ENCODE peak calls at places on chromosomes 16 and 17, in six cellular contexts. U is H9, D is IMR-90, V is mesendoderm, A is H1, X is neuronal stem cell. P is an unnamed sample.

GRCh38 chr17:5718751-5719150 is 134.4 kb upstream of the NLRP1 start:
- DNase-seq in V (no peak), D (no peak), X (peak), A (no peak), U (no peak), P (no peak)

GRCh38 chr17:59890720-59891119 is 2.0 kb downstream of the TUBD1 start:
- DNase-seq in X (no peak), D (peak), A (no peak), V (no peak), U (no peak), P (peak)

GRCh38 chr16:30662449-30662848 is 4.2 kb downstream of the FBRS start:
- DNase-seq in D (no peak), A (no peak), V (no peak), U (no peak), X (no peak), P (no peak)

GRCh38 chr17:45305532-45306087 is 11.2 kb downstream of the MAP3K14 start:
- DNase-seq in A (no peak), D (peak), V (no peak), X (no peak), U (no peak), P (peak)

GRCh38 chr16:49078571-49078970 is 203.1 kb downstream of the CBLN1 start:
- DNase-seq in V (no peak), U (no peak), A (no peak), X (no peak), D (no peak), P (no peak)

GRCh38 chr16:58451263-58451662 is 48.7 kb upstream of the NDRG4 start:
- DNase-seq in A (no peak), U (no peak), D (no peak), X (no peak), V (no peak), P (no peak)

GRCh38 chr16:27826081-27826892 is 237.2 kb downstream of the GSG1L start:
- DNase-seq in D (no peak), U (no peak), V (no peak), A (no peak), X (no peak), P (no peak)

GRCh38 chr17:48760411-48760810 is 31.9 kb upstream of the HOXB13 start:
- DNase-seq in X (no peak), U (no peak), V (no peak), D (no peak), A (no peak), P (no peak)

GRCh38 chr17:30363715-30364202 is 15.0 kb upstream of the CPD start:
- DNase-seq in X (no peak), V (no peak), U (no peak), D (peak), A (no peak), P (peak)

GRCh38 chr17:29567362-29568330 is 809 bp upstream of the ABHD15 start:
- DNase-seq in A (no peak), V (peak), X (peak), D (peak), U (peak), P (peak)

GRCh38 chr16:50351116-50351515 is 17.7 kb downstream of the BRD7 start:
- DNase-seq in D (peak), A (no peak), X (no peak), V (no peak), U (no peak), P (no peak)

GRCh38 chr17:66322764-66323163 is 20.4 kb downstream of the PRKCA start:
- DNase-seq in X (no peak), V (no peak), D (no peak), A (no peak), U (no peak), P (no peak)
- H2BK15ac ChIP-seq in X (no peak), V (no peak), D (no peak), A (no peak), U (no peak), P (no peak)

DNA sequence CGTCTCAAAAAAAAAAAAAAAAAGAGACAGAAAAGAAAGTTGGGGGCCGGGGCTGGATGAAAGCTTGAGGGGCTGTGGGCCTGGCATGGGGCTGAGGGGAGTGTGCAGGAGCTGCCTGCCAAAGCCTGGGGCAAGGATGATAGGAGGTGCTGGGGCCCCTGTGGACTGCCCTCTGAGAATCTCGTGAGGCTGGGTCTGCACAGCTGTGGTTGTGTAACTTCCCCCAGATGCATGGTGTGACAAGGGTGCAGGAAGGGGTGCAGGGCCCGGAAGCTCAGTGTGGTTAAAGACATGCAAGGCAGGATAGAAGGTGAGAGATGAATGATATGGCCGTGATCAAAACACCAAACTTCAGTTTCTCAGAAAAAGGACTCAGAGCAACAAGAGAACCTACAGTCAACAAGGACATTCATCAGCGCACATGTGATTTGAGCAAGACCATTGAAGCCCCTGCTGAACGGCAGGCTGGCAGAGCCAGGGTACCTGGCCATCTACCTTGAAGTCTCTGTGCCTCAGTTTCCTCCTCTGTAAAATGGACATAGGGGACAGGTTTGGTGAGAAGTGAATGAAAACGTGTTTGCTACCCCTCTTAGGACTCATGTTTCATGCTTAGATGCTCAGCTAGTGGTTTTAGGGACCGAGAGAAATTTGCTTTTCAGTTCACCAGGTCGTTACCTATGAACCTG is 9.6 kb downstream of the IL32 start:
- DNase-seq in D (no peak), A (no peak), X (no peak), V (no peak), U (no peak), P (no peak)
- H2BK15ac ChIP-seq in D (no peak), A (no peak), X (no peak), V (no peak), U (no peak), P (no peak)

GRCh38 chr17:36524428-36524876 is 10.2 kb downstream of the MYO19 start:
- DNase-seq in V (no peak), D (peak), U (no peak), X (no peak), A (no peak), P (no peak)
- H2BK15ac ChIP-seq in V (no peak), D (no peak), U (no peak), X (no peak), A (no peak), P (no peak)

GRCh38 chr17:67111808-67112207 is 67.5 kb downstream of the CACNG1 start:
- DNase-seq in D (no peak), A (no peak), U (no peak), X (no peak), V (no peak), P (no peak)

GRCh38 chr17:67111327-67111726 is 67.0 kb downstream of the CACNG1 start:
- DNase-seq in X (no peak), A (no peak), V (peak), D (no peak), U (no peak), P (no peak)

GRCh38 chr17:67113481-67113880 is 69.1 kb downstream of the CACNG1 start:
- DNase-seq in V (no peak), A (no peak), X (no peak), D (no peak), U (no peak), P (no peak)

GRCh38 chr17:67119102-67119501 is 74.7 kb downstream of the CACNG1 start:
- DNase-seq in V (no peak), D (no peak), X (no peak), A (no peak), U (no peak), P (no peak)

DNA sequence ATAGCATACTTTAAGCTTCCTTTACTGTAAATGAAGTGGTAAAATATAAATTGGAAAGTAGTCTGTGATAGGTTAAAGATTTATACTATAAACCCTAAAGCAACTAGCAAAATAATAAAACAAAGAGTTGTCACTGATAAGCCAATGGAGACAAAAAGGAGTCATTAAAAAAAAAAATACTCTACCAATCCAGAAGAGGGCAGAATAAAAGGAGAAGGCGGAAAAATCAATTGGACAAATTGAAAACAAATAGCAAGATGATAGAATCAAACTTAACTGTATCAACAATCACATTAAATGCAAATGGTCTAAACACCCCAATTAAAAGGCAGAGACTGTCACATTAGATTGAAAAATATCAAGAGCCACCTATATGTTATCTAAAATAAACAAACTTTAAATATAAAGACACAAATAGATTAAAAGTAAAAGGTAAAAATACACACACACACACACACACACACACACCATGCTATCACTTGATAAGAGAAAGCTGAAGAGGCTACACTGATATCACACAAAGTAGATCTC is 71.8 kb downstream of the CACNG1 start:
- DNase-seq in U (no peak), D (no peak), A (no peak), X (no peak), V (no peak), P (no peak)
- H2BK15ac ChIP-seq in U (no peak), D (no peak), A (no peak), X (no peak), V (no peak), P (no peak)

GRCh38 chr16:1407749-1408148 is 6.8 kb downstream of the UNKL start:
- DNase-seq in V (no peak), D (peak), U (no peak), A (no peak), X (no peak), P (no peak)
- H2BK15ac ChIP-seq in V (no peak), D (no peak), U (no peak), A (no peak), X (peak), P (no peak)

GRCh38 chr17:58314706-58315015 is 13.9 kb downstream of the TSPOAP1 start:
- DNase-seq in U (no peak), X (no peak), V (no peak), A (no peak), D (no peak), P (no peak)
- H2BK15ac ChIP-seq in U (no peak), X (no peak), V (no peak), A (no peak), D (no peak), P (no peak)

GRCh38 chr17:68096111-68096510 is 60.6 kb downstream of the KPNA2 start:
- DNase-seq in D (no peak), U (no peak), X (no peak), V (no peak), A (no peak), P (no peak)
- H2BK15ac ChIP-seq in D (no peak), U (no peak), X (no peak), V (no peak), A (no peak), P (no peak)

DNA sequence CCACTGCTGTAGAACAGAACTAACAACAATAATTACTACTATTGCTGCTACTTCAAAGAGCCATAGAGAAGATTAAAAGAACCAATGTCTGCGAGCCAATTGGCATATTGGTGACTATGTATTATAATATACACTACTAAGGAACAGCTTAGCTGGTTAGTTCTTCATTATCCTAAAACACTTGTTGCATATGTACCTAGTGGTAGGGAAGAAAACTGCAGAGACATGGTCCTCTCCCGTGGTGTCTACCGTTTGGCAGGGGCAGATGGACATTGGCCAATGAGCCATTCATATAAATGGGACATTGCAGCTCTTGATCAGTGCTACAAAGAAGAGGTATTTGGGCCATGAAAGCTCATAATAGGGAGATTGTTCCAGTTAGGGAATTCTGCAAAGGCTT is 46.4 kb upstream of the CLEC3A start:
- DNase-seq in D (no peak), V (no peak), U (no peak), X (no peak), A (no peak), P (no peak)
- H2BK15ac ChIP-seq in D (no peak), V (no peak), U (no peak), X (no peak), A (no peak), P (no peak)

DNA sequence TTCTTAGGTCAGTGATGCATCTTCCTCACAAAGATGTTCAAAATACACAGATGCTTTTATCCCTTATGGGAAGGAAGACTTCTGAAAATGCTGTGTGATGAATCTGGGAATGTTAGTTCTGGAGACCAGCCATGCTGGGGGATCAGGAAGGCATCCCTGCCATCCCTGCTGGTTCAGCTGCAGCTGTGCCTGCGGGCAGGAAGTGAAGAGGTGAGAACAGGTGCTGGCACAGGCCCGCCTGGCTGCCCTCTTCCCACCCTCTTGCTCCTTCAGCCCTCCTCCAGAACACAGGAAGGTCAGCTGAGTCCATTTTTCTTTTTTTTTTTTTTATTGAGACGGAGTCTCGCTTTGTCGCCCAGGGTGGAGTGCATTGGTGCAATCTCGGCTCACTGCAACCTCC is 15.2 kb downstream of the RAB11FIP3 start:
- DNase-seq in U (no peak), X (no peak), V (no peak), A (no peak), D (no peak), P (no peak)
- H2BK15ac ChIP-seq in U (no peak), X (no peak), V (no peak), A (no peak), D (no peak), P (no peak)

P was measured in mesenchymal stem cell.